ENCODE peak calls at places on chromosome X, in seven cellular contexts. One of them, this sample, is unnamed.

GRCh38 chrX:68934421-68934820 is 105.6 kb downstream of the EFNB1 start:
- DNase-seq in HepG2: no peak
- DNase-seq in IMR-90: no peak
- DNase-seq in kidney: no peak
- DNase-seq in PC-3: no peak
- DNase-seq in colonic mucosa: peak
- DNase-seq in GM23248: no peak
- DNase-seq in this sample: peak

GRCh38 chrX:67636532-67636931 is 92.7 kb downstream of the AR start:
- DNase-seq in GM23248: peak
- DNase-seq in colonic mucosa: no peak
- DNase-seq in PC-3: no peak
- DNase-seq in IMR-90: no peak
- DNase-seq in kidney: no peak
- DNase-seq in HepG2: no peak
- DNase-seq in this sample: peak

GRCh38 chrX:54807524-54808108 is at the start of gene MAGED2:
- DNase-seq in GM23248: peak
- DNase-seq in HepG2: no peak
- DNase-seq in PC-3: peak
- DNase-seq in colonic mucosa: peak
- DNase-seq in IMR-90: peak
- DNase-seq in kidney: no peak
- DNase-seq in this sample: peak

GRCh38 chrX:129593137-129593536 is 53.1 kb downstream of the OCRL start:
- DNase-seq in PC-3: peak
- DNase-seq in HepG2: no peak
- DNase-seq in GM23248: peak
- DNase-seq in colonic mucosa: no peak
- DNase-seq in kidney: no peak
- DNase-seq in IMR-90: peak
- DNase-seq in this sample: peak

GRCh38 chrX:13742397-13743176 is 8.0 kb downstream of the OFD1 start:
- DNase-seq in colonic mucosa: no peak
- DNase-seq in PC-3: no peak
- DNase-seq in HepG2: peak
- DNase-seq in IMR-90: no peak
- DNase-seq in GM23248: no peak
- DNase-seq in kidney: no peak
- DNase-seq in this sample: no peak

GRCh38 chrX:16826207-16826606 is 39.9 kb downstream of the TXLNG start:
- DNase-seq in GM23248: peak
- DNase-seq in colonic mucosa: no peak
- DNase-seq in PC-3: peak
- DNase-seq in HepG2: peak
- DNase-seq in kidney: no peak
- DNase-seq in IMR-90: peak
- DNase-seq in this sample: no peak

GRCh38 chrX:3699841-3700381 is 13.5 kb downstream of the PRKX start:
- DNase-seq in PC-3: no peak
- DNase-seq in IMR-90: no peak
- DNase-seq in GM23248: peak
- DNase-seq in HepG2: no peak
- DNase-seq in kidney: no peak
- DNase-seq in colonic mucosa: no peak
- DNase-seq in this sample: no peak

GRCh38 chrX:30875957-30876356 is 13.1 kb downstream of the TAB3 start:
- DNase-seq in PC-3: peak
- DNase-seq in colonic mucosa: no peak
- DNase-seq in GM23248: peak
- DNase-seq in IMR-90: peak
- DNase-seq in kidney: no peak
- DNase-seq in HepG2: peak
- DNase-seq in this sample: no peak

GRCh38 chrX:103343105-103343504 is 13.1 kb downstream of the TCEAL7 start:
- DNase-seq in GM23248: peak
- DNase-seq in colonic mucosa: peak
- DNase-seq in kidney: no peak
- DNase-seq in PC-3: peak
- DNase-seq in HepG2: no peak
- DNase-seq in IMR-90: peak
- DNase-seq in this sample: peak

GRCh38 chrX:40474205-40474626 is 106.6 kb upstream of the ATP6AP2 start:
- DNase-seq in PC-3: no peak
- DNase-seq in colonic mucosa: no peak
- DNase-seq in GM23248: peak
- DNase-seq in IMR-90: peak
- DNase-seq in HepG2: peak
- DNase-seq in kidney: peak
- DNase-seq in this sample: peak

GRCh38 chrX:132217203-132218073 is 1.8 kb downstream of the RAP2C start:
- DNase-seq in GM23248: peak
- DNase-seq in IMR-90: peak
- DNase-seq in PC-3: peak
- DNase-seq in kidney: peak
- DNase-seq in colonic mucosa: peak
- DNase-seq in HepG2: peak
- DNase-seq in this sample: peak

GRCh38 chrX:1531106-1531890 is 5.7 kb downstream of the P2RY8 start:
- DNase-seq in GM23248: no peak
- DNase-seq in PC-3: no peak
- DNase-seq in colonic mucosa: no peak
- DNase-seq in kidney: no peak
- DNase-seq in HepG2: no peak
- DNase-seq in IMR-90: no peak
- DNase-seq in this sample: no peak

GRCh38 chrX:83339724-83340123 is 168.4 kb upstream of the POU3F4 start:
- DNase-seq in kidney: no peak
- DNase-seq in HepG2: no peak
- DNase-seq in PC-3: no peak
- DNase-seq in GM23248: no peak
- DNase-seq in colonic mucosa: no peak
- DNase-seq in IMR-90: no peak
- DNase-seq in this sample: no peak

GRCh38 chrX:133745361-133745760 is 240.0 kb downstream of the GPC3 start:
- DNase-seq in GM23248: no peak
- DNase-seq in HepG2: no peak
- DNase-seq in PC-3: no peak
- DNase-seq in colonic mucosa: no peak
- DNase-seq in kidney: no peak
- DNase-seq in IMR-90: no peak
- DNase-seq in this sample: no peak

GRCh38 chrX:133749951-133750350 is 235.4 kb downstream of the GPC3 start:
- DNase-seq in colonic mucosa: no peak
- DNase-seq in kidney: no peak
- DNase-seq in PC-3: no peak
- DNase-seq in IMR-90: no peak
- DNase-seq in GM23248: no peak
- DNase-seq in HepG2: no peak
- DNase-seq in this sample: no peak

GRCh38 chrX:133749370-133749769 is 236.0 kb downstream of the GPC3 start:
- DNase-seq in PC-3: no peak
- DNase-seq in HepG2: no peak
- DNase-seq in IMR-90: no peak
- DNase-seq in GM23248: no peak
- DNase-seq in colonic mucosa: no peak
- DNase-seq in kidney: no peak
- DNase-seq in this sample: no peak

GRCh38 chrX:133742602-133743305 is 242.6 kb downstream of the GPC3 start:
- DNase-seq in IMR-90: no peak
- DNase-seq in GM23248: no peak
- DNase-seq in kidney: no peak
- DNase-seq in colonic mucosa: no peak
- DNase-seq in PC-3: no peak
- DNase-seq in HepG2: no peak
- DNase-seq in this sample: no peak

DNA sequence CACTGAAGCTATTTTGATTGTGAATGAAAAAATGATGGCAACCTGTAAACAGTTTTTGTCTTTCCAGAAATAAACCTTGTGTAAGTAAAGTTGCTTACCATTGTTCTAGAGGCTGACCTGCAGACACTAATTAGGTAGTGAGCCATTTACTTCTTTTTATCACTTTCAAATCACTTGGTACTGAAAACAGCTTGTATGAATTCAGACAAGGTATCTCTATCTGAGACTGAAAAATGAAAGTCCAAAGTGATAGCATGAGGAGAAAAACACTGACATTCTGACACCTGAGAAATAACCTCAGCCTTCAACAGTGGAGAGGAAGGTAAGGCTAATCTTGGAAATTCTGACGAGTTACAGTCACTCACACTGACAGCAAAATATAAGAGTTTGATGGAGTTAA is 238.8 kb downstream of the GPC3 start:
- DNase-seq in IMR-90: no peak
- DNase-seq in HepG2: no peak
- DNase-seq in PC-3: no peak
- DNase-seq in colonic mucosa: no peak
- DNase-seq in GM23248: no peak
- DNase-seq in kidney: no peak
- DNase-seq in this sample: no peak
- H3K9ac ChIP-seq in IMR-90: no peak
- H3K9ac ChIP-seq in HepG2: no peak
- H3K9ac ChIP-seq in PC-3: no peak
- H3K9ac ChIP-seq in colonic mucosa: no peak
- H3K9ac ChIP-seq in GM23248: no peak
- H3K9ac ChIP-seq in kidney: no peak
- H3K9ac ChIP-seq in this sample: no peak

GRCh38 chrX:150035531-150035930 is 97.2 kb upstream of the EOLA2 start:
- DNase-seq in PC-3: peak
- DNase-seq in GM23248: peak
- DNase-seq in colonic mucosa: no peak
- DNase-seq in IMR-90: peak
- DNase-seq in HepG2: no peak
- DNase-seq in kidney: no peak
- DNase-seq in this sample: no peak
- H3K9ac ChIP-seq in PC-3: peak
- H3K9ac ChIP-seq in GM23248: peak
- H3K9ac ChIP-seq in colonic mucosa: no peak
- H3K9ac ChIP-seq in IMR-90: no peak
- H3K9ac ChIP-seq in HepG2: no peak
- H3K9ac ChIP-seq in kidney: no peak
- H3K9ac ChIP-seq in this sample: no peak

GRCh38 chrX:119756926-119757635 is 1.3 kb upstream of the SOWAHD start:
- DNase-seq in colonic mucosa: no peak
- DNase-seq in IMR-90: no peak
- DNase-seq in PC-3: no peak
- DNase-seq in GM23248: no peak
- DNase-seq in kidney: no peak
- DNase-seq in HepG2: peak
- DNase-seq in this sample: no peak

GRCh38 chrX:119758682-119759332 is 419 bp downstream of the SOWAHD start:
- DNase-seq in PC-3: no peak
- DNase-seq in GM23248: peak
- DNase-seq in colonic mucosa: no peak
- DNase-seq in kidney: peak
- DNase-seq in IMR-90: no peak
- DNase-seq in HepG2: no peak
- DNase-seq in this sample: peak

GRCh38 chrX:119760026-119760902 is 1.9 kb downstream of the SOWAHD start:
- DNase-seq in kidney: no peak
- DNase-seq in PC-3: no peak
- DNase-seq in IMR-90: no peak
- DNase-seq in HepG2: no peak
- DNase-seq in colonic mucosa: no peak
- DNase-seq in GM23248: no peak
- DNase-seq in this sample: no peak

GRCh38 chrX:119757979-119758681 is at the start of gene SOWAHD:
- DNase-seq in PC-3: peak
- DNase-seq in IMR-90: no peak
- DNase-seq in colonic mucosa: peak
- DNase-seq in HepG2: peak
- DNase-seq in kidney: peak
- DNase-seq in GM23248: peak
- DNase-seq in this sample: peak

GRCh38 chrX:119759333-119759766 is 962 bp downstream of the SOWAHD start:
- DNase-seq in HepG2: no peak
- DNase-seq in kidney: no peak
- DNase-seq in PC-3: no peak
- DNase-seq in GM23248: no peak
- DNase-seq in IMR-90: no peak
- DNase-seq in colonic mucosa: no peak
- DNase-seq in this sample: peak
- H3K9ac ChIP-seq in HepG2: no peak
- H3K9ac ChIP-seq in kidney: no peak
- H3K9ac ChIP-seq in PC-3: no peak
- H3K9ac ChIP-seq in GM23248: no peak
- H3K9ac ChIP-seq in IMR-90: no peak
- H3K9ac ChIP-seq in colonic mucosa: no peak
- H3K9ac ChIP-seq in this sample: no peak

GRCh38 chrX:106249706-106250379 is 81.7 kb downstream of the PWWP3B start:
- DNase-seq in GM23248: no peak
- DNase-seq in HepG2: no peak
- DNase-seq in IMR-90: no peak
- DNase-seq in kidney: no peak
- DNase-seq in PC-3: no peak
- DNase-seq in colonic mucosa: no peak
- DNase-seq in this sample: no peak

GRCh38 chrX:106247162-106247561 is 79.1 kb downstream of the PWWP3B start:
- DNase-seq in HepG2: no peak
- DNase-seq in colonic mucosa: no peak
- DNase-seq in kidney: no peak
- DNase-seq in PC-3: peak
- DNase-seq in IMR-90: no peak
- DNase-seq in GM23248: no peak
- DNase-seq in this sample: no peak

GRCh38 chrX:106243376-106243775 is 75.3 kb downstream of the PWWP3B start:
- DNase-seq in HepG2: no peak
- DNase-seq in kidney: no peak
- DNase-seq in GM23248: no peak
- DNase-seq in PC-3: peak
- DNase-seq in colonic mucosa: no peak
- DNase-seq in IMR-90: no peak
- DNase-seq in this sample: no peak

DNA sequence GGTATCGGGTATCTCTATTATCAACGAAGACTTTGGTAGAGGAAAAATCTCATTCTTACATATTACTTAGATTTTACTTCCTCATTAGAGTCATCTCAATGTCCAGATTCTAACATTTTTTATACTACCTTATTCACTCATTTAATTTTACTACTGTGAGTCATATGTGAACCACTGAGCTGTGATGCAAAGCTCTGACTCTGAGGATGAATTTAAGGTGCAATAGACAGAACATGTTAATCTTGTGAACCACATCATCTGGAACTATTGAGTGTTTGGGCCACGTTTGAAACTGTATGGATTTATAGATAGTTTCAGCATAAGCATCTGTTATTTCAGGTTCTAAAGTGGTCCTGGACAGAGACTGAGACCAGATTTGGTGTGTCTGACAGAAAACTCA is 78.4 kb downstream of the PWWP3B start:
- DNase-seq in PC-3: peak
- DNase-seq in GM23248: no peak
- DNase-seq in IMR-90: no peak
- DNase-seq in HepG2: no peak
- DNase-seq in colonic mucosa: no peak
- DNase-seq in kidney: no peak
- DNase-seq in this sample: no peak
- H3K9ac ChIP-seq in PC-3: no peak
- H3K9ac ChIP-seq in GM23248: no peak
- H3K9ac ChIP-seq in IMR-90: no peak
- H3K9ac ChIP-seq in HepG2: no peak
- H3K9ac ChIP-seq in colonic mucosa: no peak
- H3K9ac ChIP-seq in kidney: no peak
- H3K9ac ChIP-seq in this sample: no peak

This sample was measured in endodermal cell.